ENCODE peak calls at places on chromosomes 16 and 17, in five cellular contexts. One of them, this sample, is unnamed.

GRCh38 chr16:59634951-59635350 is 900.8 kb upstream of the GOT2 start:
- DNase-seq in RPMI8226: no peak
- DNase-seq in thoracic aorta: no peak
- DNase-seq in LoVo: no peak
- DNase-seq in frontal cortex: no peak
- DNase-seq in this sample: no peak

GRCh38 chr17:57823469-57824401 is 26.1 kb downstream of the MRPS23 start:
- DNase-seq in thoracic aorta: no peak
- DNase-seq in LoVo: no peak
- DNase-seq in frontal cortex: no peak
- DNase-seq in RPMI8226: no peak
- DNase-seq in this sample: no peak

GRCh38 chr17:36608794-36609497 is 7.6 kb downstream of the MRM1 start:
- DNase-seq in RPMI8226: peak
- DNase-seq in thoracic aorta: no peak
- DNase-seq in frontal cortex: no peak
- DNase-seq in LoVo: no peak
- DNase-seq in this sample: peak

GRCh38 chr16:88936008-88936912 is 40.7 kb downstream of the CBFA2T3 start:
- DNase-seq in thoracic aorta: no peak
- DNase-seq in frontal cortex: no peak
- DNase-seq in RPMI8226: no peak
- DNase-seq in LoVo: peak
- DNase-seq in this sample: peak

GRCh38 chr16:89166696-89167424 is 4.7 kb upstream of the CDH15 start:
- DNase-seq in frontal cortex: no peak
- DNase-seq in thoracic aorta: no peak
- DNase-seq in RPMI8226: no peak
- DNase-seq in LoVo: no peak
- DNase-seq in this sample: no peak

GRCh38 chr16:2686912-2687507 is 4.7 kb downstream of the KCTD5 start:
- DNase-seq in RPMI8226: peak
- DNase-seq in frontal cortex: peak
- DNase-seq in LoVo: no peak
- DNase-seq in thoracic aorta: no peak
- DNase-seq in this sample: no peak

GRCh38 chr17:50687200-50688066 is 20.3 kb downstream of the ANKRD40 start:
- DNase-seq in frontal cortex: no peak
- DNase-seq in RPMI8226: no peak
- DNase-seq in LoVo: no peak
- DNase-seq in thoracic aorta: no peak
- DNase-seq in this sample: no peak

GRCh38 chr17:880074-880870 is 98.1 kb downstream of the MRM3 start:
- DNase-seq in RPMI8226: no peak
- DNase-seq in frontal cortex: no peak
- DNase-seq in thoracic aorta: no peak
- DNase-seq in LoVo: peak
- DNase-seq in this sample: no peak

GRCh38 chr17:30232822-30233427 is 2.6 kb downstream of the SLC6A4 start:
- DNase-seq in LoVo: no peak
- DNase-seq in frontal cortex: no peak
- DNase-seq in RPMI8226: no peak
- DNase-seq in thoracic aorta: no peak
- DNase-seq in this sample: no peak

GRCh38 chr16:2082171-2082982 is 34.6 kb downstream of the TSC2 start:
- DNase-seq in thoracic aorta: no peak
- DNase-seq in frontal cortex: peak
- DNase-seq in RPMI8226: no peak
- DNase-seq in LoVo: no peak
- DNase-seq in this sample: no peak

GRCh38 chr16:2514333-2515179 is 804 bp downstream of the ATP6V0C start:
- DNase-seq in LoVo: no peak
- DNase-seq in RPMI8226: peak
- DNase-seq in frontal cortex: no peak
- DNase-seq in thoracic aorta: no peak
- DNase-seq in this sample: no peak

GRCh38 chr17:58309918-58310259 is 18.7 kb downstream of the TSPOAP1 start:
- DNase-seq in LoVo: no peak
- DNase-seq in thoracic aorta: no peak
- DNase-seq in RPMI8226: no peak
- DNase-seq in frontal cortex: no peak
- DNase-seq in this sample: no peak

GRCh38 chr16:20315764-20316163 is 11.5 kb downstream of the GP2 start:
- DNase-seq in thoracic aorta: no peak
- DNase-seq in LoVo: no peak
- DNase-seq in RPMI8226: no peak
- DNase-seq in frontal cortex: no peak
- DNase-seq in this sample: no peak

GRCh38 chr17:73194514-73195222 is 1.8 kb downstream of the COG1 start:
- DNase-seq in frontal cortex: no peak
- DNase-seq in RPMI8226: no peak
- DNase-seq in LoVo: no peak
- DNase-seq in thoracic aorta: no peak
- DNase-seq in this sample: peak

GRCh38 chr17:65698381-65699061 is 137.1 kb upstream of the AXIN2 start:
- DNase-seq in frontal cortex: no peak
- DNase-seq in thoracic aorta: no peak
- DNase-seq in LoVo: no peak
- DNase-seq in RPMI8226: no peak
- DNase-seq in this sample: no peak

GRCh38 chr16:12801511-12802042 is 2.1 kb downstream of the CPPED1 start:
- DNase-seq in LoVo: no peak
- DNase-seq in RPMI8226: no peak
- DNase-seq in thoracic aorta: no peak
- DNase-seq in frontal cortex: no peak
- DNase-seq in this sample: no peak

This sample was measured in PC-3.